ENCODE peak calls at places on chromosomes 5 and 9, in eight cellular contexts. N, Q, V, C, W, O, T and P are unnamed samples.

GRCh38 chr5:95283761-95284511 is 958 bp downstream of the MCTP1 start:
- DNase-seq in N (no peak), Q (peak; percentile 40), V (peak; percentile 73), C (no peak), W (peak; percentile 32), O (peak; percentile 3), T (no peak), P (no peak)

GRCh38 chr5:150516011-150516410 is 8.1 kb downstream of the NDST1 start:
- DNase-seq in N (no peak), Q (no peak), V (no peak), C (no peak), W (no peak), O (peak; percentile 63), T (peak; percentile 46), P (no peak)

GRCh38 chr9:99947395-99947794 is 40.9 kb downstream of the STX17 start:
- DNase-seq in N (no peak), Q (no peak), V (no peak), C (no peak), W (no peak), O (no peak), T (no peak), P (no peak)

GRCh38 chr9:131840751-131841702 is 101.2 kb upstream of the RAPGEF1 start:
- DNase-seq in N (no peak), Q (no peak), V (no peak), C (no peak), W (no peak), O (no peak), T (no peak), P (no peak)

GRCh38 chr5:145347026-145347616 is 488.0 kb downstream of the PRELID2 start:
- DNase-seq in N (peak; percentile 62), Q (no peak), V (no peak), C (no peak), W (peak; percentile 20), O (peak; percentile 41), T (peak; percentile 31), P (no peak)

GRCh38 chr5:139649082-139649991 is 1.2 kb downstream of the CXXC5 start:
- DNase-seq in N (no peak), Q (no peak), V (peak; percentile 83), C (no peak), W (no peak), O (no peak), T (no peak), P (no peak)

GRCh38 chr5:30347858-30348257 is 845.6 kb upstream of the CDH6 start:
- DNase-seq in N (no peak), Q (peak; percentile 8), V (no peak), C (no peak), W (no peak), O (no peak), T (no peak), P (no peak)

GRCh38 chr5:177419045-177419444 is 7.4 kb upstream of the GRK6 start:
- DNase-seq in N (no peak), Q (no peak), V (no peak), C (no peak), W (no peak), O (peak; percentile 40), T (peak; percentile 46), P (no peak)

GRCh38 chr5:90739567-90739966 is 181.0 kb downstream of the ADGRV1 start:
- DNase-seq in N (no peak), Q (no peak), V (no peak), C (no peak), W (no peak), O (no peak), T (no peak), P (no peak)